ENCODE peak calls at places on chromosomes 6 and 20, in five cellular contexts. Q is Calu3; N is progenitor cell of endocrine pancreas; S is Caco-2; D is stimulated activated CD8-positive, alpha-beta memory T cell treated with anti-CD3 and anti-CD28 coated beads, Interleukin-4, amount 100 ng/mL, for 1 hour. E is an unnamed sample.

GRCh38 chr6:166253277-166254229 is 54.6 kb downstream of the PRR18 start:
- DNase-seq in D (no peak), Q (no peak), S (no peak), N (no peak), E (peak; percentile 33)

GRCh38 chr6:1916334-1916985 is 306.7 kb downstream of the FOXC1 start:
- DNase-seq in S (no peak), D (no peak), Q (peak; percentile 14), N (no peak), E (no peak)

GRCh38 chr20:11195899-11196558 is 522.2 kb upstream of the JAG1 start:
- DNase-seq in N (no peak), S (no peak), Q (no peak), D (no peak), E (no peak)

GRCh38 chr6:139082370-139082769 is 52.5 kb upstream of the HECA start:
- DNase-seq in Q (no peak), S (no peak), D (no peak), N (no peak), E (no peak)

GRCh38 chr20:37218431-37218830 is 39.1 kb upstream of the MROH8 start:
- DNase-seq in N (no peak), Q (no peak), D (no peak), S (no peak), E (no peak)

GRCh38 chr6:105087571-105088211 is 92.1 kb downstream of the POPDC3 start:
- DNase-seq in Q (peak; percentile 42), N (no peak), D (no peak), S (no peak), E (peak; percentile 31)

GRCh38 chr6:31308050-31308844 is 36.4 kb upstream of the HLA-C start:
- DNase-seq in Q (no peak), S (no peak), D (peak; percentile 35), N (peak; percentile 10), E (peak; percentile 49)

GRCh38 chr6:102488729-102489128 is 1095.2 kb downstream of the GRIK2 start:
- DNase-seq in S (no peak), D (no peak), Q (no peak), N (no peak), E (no peak)

GRCh38 chr6:73391735-73392134 is 2.9 kb upstream of the DDX43 start:
- DNase-seq in S (no peak), Q (no peak), N (no peak), D (no peak), E (no peak)

GRCh38 chr6:38153511-38153910 is 334.0 kb downstream of the ZFAND3 start:
- DNase-seq in D (no peak), N (no peak), S (no peak), Q (no peak), E (no peak)

GRCh38 chr20:2114990-2115681 is 13.5 kb downstream of the STK35 start:
- DNase-seq in Q (no peak), N (no peak), S (no peak), D (no peak), E (no peak)

GRCh38 chr20:44468044-44468782 is 7.5 kb upstream of the TTPAL start:
- DNase-seq in N (no peak), D (no peak), Q (no peak), S (no peak), E (no peak)

GRCh38 chr6:33802186-33803061 is 1.4 kb downstream of the MLN start:
- DNase-seq in Q (no peak), S (no peak), D (no peak), N (no peak), E (no peak)

GRCh38 chr6:35500782-35501181 is 3.9 kb upstream of the TEAD3 start:
- DNase-seq in N (no peak), S (no peak), Q (no peak), D (no peak), E (no peak)

GRCh38 chr6:162854734-162855191 is 127.0 kb downstream of the PACRG start:
- DNase-seq in D (no peak), S (no peak), N (no peak), Q (no peak), E (no peak)

GRCh38 chr20:46017272-46017671 is 8.6 kb downstream of the MMP9 start:
- DNase-seq in S (no peak), D (no peak), N (no peak), Q (no peak), E (no peak)

GRCh38 chr20:64101731-64102621 is 5.4 kb downstream of the NPBWR2 start:
- DNase-seq in N (peak; percentile 64), Q (peak; percentile 80), D (no peak), S (peak; percentile 69), E (peak; percentile 87)

GRCh38 chr6:44041461-44042260 is 85.6 kb downstream of the MRPL14 start:
- DNase-seq in N (no peak), D (no peak), S (peak; percentile 57), Q (peak; percentile 59), E (no peak)

GRCh38 chr6:16698988-16699868 is 62.0 kb downstream of the ATXN1 start:
- DNase-seq in D (no peak), Q (no peak), S (no peak), N (no peak), E (no peak)

GRCh38 chr6:134533991-134534390 is 216.1 kb upstream of the SGK1 start:
- DNase-seq in Q (no peak), S (no peak), N (no peak), D (no peak), E (no peak)

GRCh38 chr20:57762531-57763234 is 52.9 kb upstream of the PMEPA1 start:
- DNase-seq in D (no peak), N (no peak), S (peak; percentile 36), Q (no peak), E (no peak)

GRCh38 chr6:46184114-46184513 is 13.3 kb upstream of the ENPP5 start:
- DNase-seq in Q (no peak), D (no peak), S (no peak), N (no peak), E (no peak)

GRCh38 chr6:161435426-161436065 is 161.7 kb upstream of the AGPAT4 start:
- DNase-seq in N (no peak), Q (no peak), S (no peak), D (no peak), E (no peak)

E was measured in activated T-cell treated with anti-CD3 and anti-CD28 coated beads, Interleukin-2, amount 50 U/mL, for 72 hours.